ENCODE peak calls at places on chromosome 16, in seven cellular contexts. P is AG04450, F is GM13976, I is brain microvascular endothelial cell, J is mesothelial cell of epicardium, R is cardiac fibroblast, E is heart left ventricle. D is an unnamed sample.

GRCh38 chr16:966505-966904 is 4.3 kb downstream of the LMF1 start:
- DNase-seq in F (no peak), J (no peak), P (no peak), E (no peak), I (no peak), R (no peak), D (no peak)

GRCh38 chr16:12613131-12613991 is 190.3 kb downstream of the CPPED1 start:
- DNase-seq in F (no peak), E (no peak), I (peak), R (no peak), P (no peak), J (no peak), D (peak)

GRCh38 chr16:70158261-70158939 is 15.2 kb upstream of the CLEC18C start:
- DNase-seq in F (peak), E (no peak), J (no peak), P (no peak), I (no peak), R (no peak), D (no peak)

GRCh38 chr16:76114681-76115080 is 162.5 kb upstream of the CNTNAP4 start:
- DNase-seq in P (no peak), E (no peak), I (no peak), J (no peak), F (no peak), R (no peak), D (no peak)

GRCh38 chr16:65202461-65202860 is 80.6 kb upstream of the CDH11 start:
- DNase-seq in I (no peak), R (peak), P (no peak), J (no peak), F (no peak), E (no peak), D (no peak)

GRCh38 chr16:13568803-13569202 is 351.2 kb upstream of the ERCC4 start:
- DNase-seq in J (no peak), R (no peak), P (no peak), I (no peak), E (no peak), F (no peak), D (no peak)

GRCh38 chr16:86631441-86631840 is 53.1 kb downstream of the FOXL1 start:
- DNase-seq in I (peak), F (no peak), J (no peak), P (no peak), R (no peak), E (no peak), D (no peak)

GRCh38 chr16:31072540-31073072 is 1.4 kb downstream of the ZNF668 start:
- DNase-seq in E (no peak), R (peak), P (no peak), I (peak), J (no peak), F (no peak), D (no peak)

GRCh38 chr16:29858149-29858899 is 4.7 kb downstream of the CDIPT start:
- DNase-seq in I (no peak), R (no peak), J (no peak), E (no peak), F (no peak), P (no peak), D (no peak)

GRCh38 chr16:12907670-12908233 is 6.4 kb downstream of the SHISA9 start:
- DNase-seq in E (no peak), P (no peak), J (no peak), R (no peak), I (no peak), F (no peak), D (no peak)

GRCh38 chr16:70429888-70430666 is 8.8 kb downstream of the ST3GAL2 start:
- DNase-seq in P (no peak), E (no peak), F (peak), I (no peak), R (no peak), J (no peak), D (no peak)

GRCh38 chr16:180921-181667 is 835 bp downstream of the HBQ1 start:
- DNase-seq in P (no peak), I (peak), E (peak), F (peak), R (peak), J (peak), D (no peak)

GRCh38 chr16:67137605-67138004 is 13.2 kb downstream of the B3GNT9 start:
- DNase-seq in R (peak), I (no peak), E (no peak), P (no peak), F (no peak), J (no peak), D (no peak)

GRCh38 chr16:64133396-64133795 is 988.5 kb downstream of the CDH11 start:
- DNase-seq in R (peak), F (no peak), P (no peak), J (no peak), I (no peak), E (no peak), D (no peak)

GRCh38 chr16:81693047-81693446 is 86.0 kb upstream of the PLCG2 start:
- DNase-seq in F (no peak), P (no peak), E (no peak), J (no peak), R (no peak), I (peak), D (no peak)

GRCh38 chr16:14007460-14007859 is 63.7 kb upstream of the MRTFB start:
- DNase-seq in P (no peak), J (no peak), R (peak), F (peak), I (peak), E (no peak), D (no peak)

GRCh38 chr16:22970191-22970845 is 156.4 kb downstream of the HS3ST2 start:
- DNase-seq in J (no peak), P (no peak), R (no peak), E (peak), F (no peak), I (no peak), D (no peak)

GRCh38 chr16:69855587-69855986 is 93.5 kb downstream of the WWP2 start:
- DNase-seq in E (no peak), R (peak), P (no peak), J (no peak), I (no peak), F (no peak), D (no peak)

GRCh38 chr16:51154271-51155171 is 3.5 kb upstream of the SALL1 start:
- DNase-seq in F (peak), I (no peak), P (no peak), J (no peak), E (no peak), R (no peak), D (no peak)

GRCh38 chr16:68470461-68471150 is 22.3 kb upstream of the SMPD3 start:
- DNase-seq in F (peak), E (peak), R (no peak), J (no peak), I (no peak), P (no peak), D (no peak)

GRCh38 chr16:81378049-81378448 is 63.3 kb downstream of the GAN start:
- DNase-seq in P (no peak), R (no peak), E (no peak), J (no peak), F (no peak), I (no peak), D (no peak)

GRCh38 chr16:78775161-78775561 is 675.7 kb downstream of the WWOX start:
- DNase-seq in F (no peak), J (no peak), R (no peak), E (no peak), P (no peak), I (no peak), D (no peak)

GRCh38 chr16:48592839-48593429 is 17.0 kb downstream of the N4BP1 start:
- DNase-seq in E (no peak), R (no peak), F (no peak), I (no peak), P (no peak), J (no peak), D (no peak)

GRCh38 chr16:4404967-4405696 is 11.3 kb downstream of the CORO7 start:
- DNase-seq in P (no peak), F (no peak), R (no peak), E (no peak), I (no peak), J (no peak), D (no peak)

GRCh38 chr16:62213763-62214162 is 177.5 kb upstream of the CDH8 start:
- DNase-seq in E (no peak), J (no peak), R (no peak), F (no peak), I (no peak), P (no peak), D (no peak)

GRCh38 chr16:787978-788398 is at the start of gene RPUSD1:
- DNase-seq in I (no peak), E (no peak), F (no peak), R (no peak), P (no peak), J (peak), D (no peak)

GRCh38 chr16:3983081-3983520 is 102.6 kb upstream of the CREBBP start:
- DNase-seq in I (peak), E (peak), J (peak), F (peak), R (peak), P (no peak), D (no peak)

GRCh38 chr16:25210758-25211157 is 6.0 kb upstream of the AQP8 start:
- DNase-seq in P (peak), F (no peak), I (peak), J (no peak), R (peak), E (no peak), D (peak)

GRCh38 chr16:75764154-75764768 is 38.0 kb upstream of the CPHXL start:
- DNase-seq in R (peak), F (peak), E (peak), I (peak), J (no peak), P (peak), D (peak)

GRCh38 chr16:74623214-74623842 is 16.4 kb upstream of the GLG1 start:
- DNase-seq in R (peak), J (no peak), P (peak), E (no peak), F (peak), I (no peak), D (no peak)

GRCh38 chr16:969508-970378 is 1.0 kb downstream of the LMF1 start:
- DNase-seq in P (no peak), I (no peak), F (no peak), E (no peak), J (peak), R (peak), D (no peak)

GRCh38 chr16:74186589-74186988 is 110.0 kb upstream of the PSMD7 start:
- DNase-seq in I (no peak), P (peak), F (no peak), R (peak), E (no peak), J (no peak), D (no peak)

GRCh38 chr16:67917852-67918236 is 13.8 kb downstream of the CTRL start:
- DNase-seq in E (no peak), F (no peak), P (no peak), R (no peak), I (peak), J (no peak), D (no peak)

GRCh38 chr16:54957403-54957802 is 26.7 kb downstream of the IRX5 start:
- DNase-seq in P (no peak), E (no peak), R (peak), J (no peak), F (peak), I (no peak), D (no peak)

GRCh38 chr16:80369559-80369958 is 171.2 kb upstream of the DYNLRB2 start:
- DNase-seq in R (peak), E (no peak), I (peak), J (peak), P (peak), F (no peak), D (no peak)

GRCh38 chr16:14121872-14122271 is 50.8 kb downstream of the MRTFB start:
- DNase-seq in I (no peak), E (no peak), R (no peak), J (no peak), F (no peak), P (no peak), D (no peak)

GRCh38 chr16:31216552-31217530 is at the start of gene PYDC1:
- DNase-seq in R (no peak), E (no peak), P (no peak), I (no peak), F (no peak), J (no peak), D (no peak)

GRCh38 chr16:59635674-59636073 is 901.6 kb upstream of the GOT2 start:
- DNase-seq in I (peak), R (no peak), E (no peak), P (no peak), F (no peak), J (no peak), D (no peak)

GRCh38 chr16:52501746-52502145 is 45.2 kb downstream of the TOX3 start:
- DNase-seq in E (no peak), J (no peak), R (no peak), P (no peak), F (no peak), I (no peak), D (no peak)

GRCh38 chr16:70341600-70341999 is 5.1 kb upstream of the DDX19A start:
- DNase-seq in E (no peak), F (no peak), R (no peak), J (no peak), P (no peak), I (no peak), D (no peak)

GRCh38 chr16:11315499-11315898 is 29.8 kb upstream of the RMI2 start:
- DNase-seq in I (peak), F (no peak), E (no peak), P (no peak), R (peak), J (peak), D (no peak)
- TF ChIP-seq CTCF in I (peak), F (no peak), E (no peak), P (peak), R (no peak), J (no peak), D (peak)

GRCh38 chr16:84650062-84650991 is 2.0 kb downstream of the KLHL36 start:
- DNase-seq in J (no peak), P (peak), E (no peak), I (peak), F (no peak), R (peak), D (peak)

GRCh38 chr16:84648595-84649510 is 542 bp downstream of the KLHL36 start:
- DNase-seq in I (no peak), J (peak), R (peak), E (peak), P (no peak), F (peak), D (no peak)

GRCh38 chr16:84643677-84644076 is 4.6 kb upstream of the KLHL36 start:
- DNase-seq in I (no peak), J (no peak), R (no peak), F (no peak), P (no peak), E (no peak), D (no peak)

GRCh38 chr16:84649511-84649861 is 1.2 kb downstream of the KLHL36 start:
- DNase-seq in F (no peak), J (no peak), I (no peak), E (no peak), P (no peak), R (no peak), D (no peak)

GRCh38 chr16:84647830-84648594 is at the start of gene KLHL36:
- DNase-seq in R (peak), F (peak), P (no peak), I (no peak), E (peak), J (peak), D (no peak)
- TF ChIP-seq CTCF in R (peak), F (no peak), P (no peak), I (no peak), E (no peak), J (no peak), D (no peak)

GRCh38 chr16:85332175-85332574 is 219.9 kb upstream of the CIBAR2 start:
- DNase-seq in R (no peak), F (no peak), E (no peak), P (no peak), J (no peak), I (no peak), D (no peak)
- TF ChIP-seq CTCF in R (no peak), F (no peak), E (no peak), P (no peak), J (no peak), I (no peak), D (no peak)

GRCh38 chr16:53821957-53822625 is 118.1 kb downstream of the FTO start:
- DNase-seq in I (peak), R (peak), J (no peak), F (no peak), P (peak), E (no peak), D (peak)
- TF ChIP-seq CTCF in I (no peak), R (peak), J (no peak), F (no peak), P (peak), E (no peak), D (peak)

GRCh38 chr16:57365826-57366536 is 6.3 kb upstream of the CX3CL1 start:
- DNase-seq in R (no peak), E (no peak), F (peak), P (no peak), J (no peak), I (no peak), D (no peak)
- TF ChIP-seq CTCF in R (no peak), E (no peak), F (no peak), P (no peak), J (no peak), I (no peak), D (no peak)

DNA sequence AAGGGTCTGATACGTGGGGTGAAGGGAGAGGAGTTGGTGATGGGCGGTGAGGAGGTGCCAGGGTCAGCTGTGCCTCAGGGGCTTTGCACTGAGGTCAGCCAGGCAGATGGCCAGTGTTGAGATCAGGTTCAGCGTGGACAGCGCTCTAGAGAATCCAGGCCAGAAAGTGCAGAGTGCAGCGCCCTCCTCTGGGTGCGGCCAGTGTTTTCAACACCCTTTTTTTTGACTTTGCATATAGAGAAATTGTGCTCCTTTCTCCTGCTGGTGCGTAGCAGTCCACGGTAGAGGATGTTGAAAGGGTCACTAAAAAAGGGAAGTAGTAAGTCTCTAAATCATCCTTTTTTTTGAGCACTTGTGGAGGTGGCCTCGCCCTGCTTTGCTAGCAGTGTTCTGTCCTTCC is 53.9 kb downstream of the BANP start:
- DNase-seq in P (no peak), R (no peak), E (no peak), J (no peak), I (no peak), F (peak), D (no peak)
- TF ChIP-seq CTCF in P (peak), R (peak), E (no peak), J (no peak), I (peak), F (peak), D (peak)

GRCh38 chr16:49742428-49743205 is 113.3 kb downstream of the ZNF423 start:
- DNase-seq in J (no peak), E (no peak), F (no peak), P (no peak), R (no peak), I (no peak), D (no peak)

GRCh38 chr16:49740190-49740589 is 115.7 kb downstream of the ZNF423 start:
- DNase-seq in E (no peak), R (no peak), I (no peak), P (no peak), F (no peak), J (no peak), D (no peak)

GRCh38 chr16:49743206-49743470 is 112.8 kb downstream of the ZNF423 start:
- DNase-seq in J (no peak), P (no peak), I (no peak), E (no peak), R (no peak), F (no peak), D (no peak)

GRCh38 chr16:49737541-49737940 is 118.4 kb downstream of the ZNF423 start:
- DNase-seq in I (no peak), E (no peak), P (no peak), R (no peak), J (no peak), F (no peak), D (no peak)

GRCh38 chr16:49739381-49739780 is 116.5 kb downstream of the ZNF423 start:
- DNase-seq in E (no peak), P (no peak), I (no peak), R (no peak), J (no peak), F (no peak), D (no peak)
- TF ChIP-seq CTCF in E (no peak), P (no peak), I (peak), R (no peak), J (no peak), F (no peak), D (peak)